ENCODE peak calls at places on chromosomes 11 and 22, in nine cellular contexts. C is NCI-H226; H is ELF-1; V is ureter; O is GF-D8; X is central memory CD4-positive, alpha-beta T cell; K is CD8-positive, alpha-beta T cell; E is AG20443; M is ovary. A is an unnamed sample.
A peak's percentile ranks its signal among the peaks of the same experiment; 100 is the strongest.

GRCh38 chr11:36105743-36106581 is 162.1 kb downstream of the LDLRAD3 start:
- DNase-seq in K (no peak), O (no peak), V (no peak), M (no peak), X (no peak), C (no peak), H (no peak), E (no peak), A (no peak)

GRCh38 chr11:92295175-92296137 is 70.8 kb downstream of the FAT3 start:
- DNase-seq in O (no peak), E (no peak), K (no peak), M (no peak), X (no peak), V (no peak), C (peak; percentile 53), H (no peak), A (no peak)

GRCh38 chr11:115724709-115725108 is 220.5 kb upstream of the CADM1 start:
- DNase-seq in K (no peak), V (no peak), X (no peak), M (no peak), O (no peak), H (no peak), E (peak; percentile 68), C (no peak), A (no peak)

GRCh38 chr11:133898031-133898769 is 52.9 kb upstream of the SPATA19 start:
- DNase-seq in M (peak; percentile 2), O (no peak), H (peak; percentile 55), K (no peak), E (no peak), V (peak; percentile 31), C (no peak), X (no peak), A (no peak)

GRCh38 chr11:28228196-28228595 is 120.0 kb downstream of the METTL15 start:
- DNase-seq in H (no peak), K (no peak), O (no peak), M (no peak), X (no peak), V (no peak), E (no peak), C (peak; percentile 50), A (no peak)

GRCh38 chr22:24803064-24803542 is 2.9 kb upstream of the SGSM1 start:
- DNase-seq in E (peak; percentile 76), O (no peak), X (peak; percentile 32), C (no peak), H (peak; percentile 89), K (peak; percentile 30), M (peak; percentile 45), V (no peak), A (peak; percentile 32)

GRCh38 chr22:27487600-27488450 is 313.7 kb downstream of the MN1 start:
- DNase-seq in K (no peak), H (no peak), M (no peak), C (no peak), O (no peak), E (peak; percentile 64), X (no peak), V (no peak), A (no peak)

GRCh38 chr11:107493117-107493516 is 35.5 kb upstream of the CWF19L2 start:
- DNase-seq in K (no peak), O (no peak), X (no peak), C (peak; percentile 82), E (peak; percentile 35), V (no peak), H (no peak), M (no peak), A (no peak)

GRCh38 chr22:19304547-19304946 is 13.0 kb upstream of the CLTCL1 start:
- DNase-seq in V (no peak), E (no peak), C (no peak), X (no peak), H (no peak), M (no peak), K (no peak), O (no peak), A (no peak)

A was measured in activated T-helper 2 cell treated with anti-CD3 and anti-CD28 coated beads, Interferon-gamma antibody, Interleukin-2, Interleukin-4, amounts not matched to agents 10 μg/mL and 5 μg/mL and 100 μg/mL, durations not matched to agents 14 hours and 24 hours and 36 hours.